ENCODE peak calls at places on chromosomes 1 and 21, in eight cellular contexts. One of them, this sample, is unnamed.
A peak's percentile ranks its signal among the peaks of the same experiment; 100 is the strongest.

GRCh38 chr21:37367758-37368535 is 1.4 kb downstream of the DYRK1A start:
- DNase-seq in HCT116: no peak
- DNase-seq in esophagus squamous epithelium: no peak
- DNase-seq in lower leg skin: peak; percentile 42
- DNase-seq in uterus: peak; percentile 35
- DNase-seq in heart left ventricle: peak; percentile 73
- DNase-seq in Peyer's patch: peak; percentile 68
- DNase-seq in stomach: peak; percentile 44
- DNase-seq in this sample: peak; percentile 72

GRCh38 chr1:44519035-44519676 is 114.1 kb downstream of the RNF220 start:
- DNase-seq in lower leg skin: no peak
- DNase-seq in heart left ventricle: no peak
- DNase-seq in stomach: no peak
- DNase-seq in esophagus squamous epithelium: no peak
- DNase-seq in Peyer's patch: no peak
- DNase-seq in HCT116: no peak
- DNase-seq in uterus: no peak
- DNase-seq in this sample: no peak

GRCh38 chr1:186082235-186082937 is 292.7 kb downstream of the TPR start:
- DNase-seq in esophagus squamous epithelium: no peak
- DNase-seq in heart left ventricle: peak; percentile 80
- DNase-seq in HCT116: peak; percentile 35
- DNase-seq in uterus: peak; percentile 32
- DNase-seq in lower leg skin: peak; percentile 92
- DNase-seq in stomach: peak; percentile 67
- DNase-seq in Peyer's patch: peak; percentile 67
- DNase-seq in this sample: peak; percentile 76

GRCh38 chr1:95642035-95642434 is 408.0 kb downstream of the RWDD3 start:
- DNase-seq in uterus: no peak
- DNase-seq in stomach: no peak
- DNase-seq in lower leg skin: no peak
- DNase-seq in esophagus squamous epithelium: no peak
- DNase-seq in HCT116: no peak
- DNase-seq in heart left ventricle: no peak
- DNase-seq in Peyer's patch: no peak
- DNase-seq in this sample: no peak

GRCh38 chr1:42962641-42963377 is 4.1 kb upstream of the SLC2A1 start:
- DNase-seq in heart left ventricle: peak; percentile 66
- DNase-seq in esophagus squamous epithelium: no peak
- DNase-seq in uterus: peak; percentile 67
- DNase-seq in HCT116: no peak
- DNase-seq in lower leg skin: peak; percentile 65
- DNase-seq in stomach: peak; percentile 70
- DNase-seq in Peyer's patch: no peak
- DNase-seq in this sample: peak; percentile 39

GRCh38 chr1:215794151-215794550 is 227.0 kb downstream of the KCTD3 start:
- DNase-seq in lower leg skin: no peak
- DNase-seq in esophagus squamous epithelium: no peak
- DNase-seq in Peyer's patch: no peak
- DNase-seq in HCT116: no peak
- DNase-seq in heart left ventricle: no peak
- DNase-seq in uterus: no peak
- DNase-seq in stomach: no peak
- DNase-seq in this sample: no peak

GRCh38 chr1:162674018-162674608 is 41.8 kb downstream of the DDR2 start:
- DNase-seq in uterus: no peak
- DNase-seq in stomach: no peak
- DNase-seq in esophagus squamous epithelium: no peak
- DNase-seq in Peyer's patch: no peak
- DNase-seq in lower leg skin: no peak
- DNase-seq in heart left ventricle: no peak
- DNase-seq in HCT116: no peak
- DNase-seq in this sample: no peak

GRCh38 chr1:156262461-156263287 is 14.8 kb upstream of the PAQR6 start:
- DNase-seq in lower leg skin: no peak
- DNase-seq in HCT116: no peak
- DNase-seq in stomach: no peak
- DNase-seq in Peyer's patch: no peak
- DNase-seq in uterus: no peak
- DNase-seq in esophagus squamous epithelium: no peak
- DNase-seq in heart left ventricle: no peak
- DNase-seq in this sample: no peak

GRCh38 chr1:209675567-209676154 is 449 bp downstream of the G0S2 start:
- DNase-seq in uterus: peak; percentile 26
- DNase-seq in lower leg skin: no peak
- DNase-seq in heart left ventricle: peak; percentile 60
- DNase-seq in stomach: peak; percentile 38
- DNase-seq in HCT116: no peak
- DNase-seq in Peyer's patch: peak; percentile 63
- DNase-seq in esophagus squamous epithelium: no peak
- DNase-seq in this sample: no peak

GRCh38 chr1:19327736-19328135 is 15.6 kb downstream of the SLC66A1 start:
- DNase-seq in esophagus squamous epithelium: no peak
- DNase-seq in heart left ventricle: no peak
- DNase-seq in stomach: no peak
- DNase-seq in HCT116: no peak
- DNase-seq in uterus: no peak
- DNase-seq in Peyer's patch: no peak
- DNase-seq in lower leg skin: no peak
- DNase-seq in this sample: no peak

GRCh38 chr1:233625087-233625486 is 11.2 kb downstream of the KCNK1 start:
- DNase-seq in stomach: no peak
- DNase-seq in HCT116: no peak
- DNase-seq in Peyer's patch: no peak
- DNase-seq in esophagus squamous epithelium: no peak
- DNase-seq in heart left ventricle: no peak
- DNase-seq in uterus: no peak
- DNase-seq in lower leg skin: no peak
- DNase-seq in this sample: no peak

GRCh38 chr1:247360116-247360898 is 28.6 kb upstream of the ZNF496 start:
- DNase-seq in uterus: peak; percentile 60
- DNase-seq in HCT116: no peak
- DNase-seq in Peyer's patch: no peak
- DNase-seq in stomach: no peak
- DNase-seq in lower leg skin: no peak
- DNase-seq in esophagus squamous epithelium: no peak
- DNase-seq in heart left ventricle: no peak
- DNase-seq in this sample: no peak

DNA sequence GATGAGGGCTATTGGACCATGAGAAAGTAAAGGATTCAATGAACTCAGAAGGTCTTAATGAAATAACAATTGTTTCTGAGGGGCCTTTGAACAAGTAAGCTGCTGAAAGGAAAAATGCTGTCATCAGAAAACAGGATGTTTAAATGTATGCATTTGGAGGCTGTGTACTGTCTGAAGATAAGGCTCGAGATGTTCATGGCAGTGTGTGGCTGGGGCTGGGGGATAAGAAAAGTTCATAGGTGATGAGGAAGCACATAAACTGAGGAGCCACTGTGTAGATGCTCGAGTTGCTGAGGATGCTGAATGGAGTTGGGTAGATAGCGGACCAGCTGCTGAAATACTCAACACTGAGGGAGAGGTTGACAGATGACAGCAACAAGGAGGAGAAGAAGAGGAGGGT is 17.8 kb downstream of the THEM4 start:
- DNase-seq in lower leg skin: no peak
- DNase-seq in esophagus squamous epithelium: no peak
- DNase-seq in HCT116: no peak
- DNase-seq in Peyer's patch: no peak
- DNase-seq in uterus: no peak
- DNase-seq in heart left ventricle: no peak
- DNase-seq in stomach: no peak
- DNase-seq in this sample: no peak
- TF ChIP-seq POLR2A in lower leg skin: no peak
- TF ChIP-seq POLR2A in esophagus squamous epithelium: no peak
- TF ChIP-seq POLR2A in HCT116: no peak
- TF ChIP-seq POLR2A in Peyer's patch: no peak
- TF ChIP-seq POLR2A in uterus: no peak
- TF ChIP-seq POLR2A in heart left ventricle: no peak
- TF ChIP-seq POLR2A in stomach: no peak
- TF ChIP-seq POLR2A in this sample: no peak

GRCh38 chr1:40411843-40412242 is 38.3 kb downstream of the SMAP2 start:
- DNase-seq in heart left ventricle: no peak
- DNase-seq in Peyer's patch: no peak
- DNase-seq in stomach: no peak
- DNase-seq in HCT116: no peak
- DNase-seq in esophagus squamous epithelium: no peak
- DNase-seq in uterus: no peak
- DNase-seq in lower leg skin: no peak
- DNase-seq in this sample: no peak
- H3K4me3 ChIP-seq in heart left ventricle: no peak overlapping the region
- H3K4me3 ChIP-seq in Peyer's patch: no peak overlapping the region
- H3K4me3 ChIP-seq in stomach: no peak overlapping the region
- H3K4me3 ChIP-seq in HCT116: no peak overlapping the region
- H3K4me3 ChIP-seq in esophagus squamous epithelium: no peak overlapping the region
- H3K4me3 ChIP-seq in uterus: no peak overlapping the region
- H3K4me3 ChIP-seq in lower leg skin: no peak overlapping the region
- H3K4me3 ChIP-seq in this sample: no peak overlapping the region

GRCh38 chr1:170253180-170253579 is 107.4 kb downstream of the NTMT2 start:
- DNase-seq in uterus: no peak
- DNase-seq in stomach: no peak
- DNase-seq in lower leg skin: no peak
- DNase-seq in heart left ventricle: no peak
- DNase-seq in HCT116: no peak
- DNase-seq in esophagus squamous epithelium: no peak
- DNase-seq in Peyer's patch: no peak
- DNase-seq in this sample: no peak
- TF ChIP-seq POLR2A in uterus: no peak
- TF ChIP-seq POLR2A in stomach: no peak
- TF ChIP-seq POLR2A in lower leg skin: no peak
- TF ChIP-seq POLR2A in heart left ventricle: no peak
- TF ChIP-seq POLR2A in HCT116: no peak
- TF ChIP-seq POLR2A in esophagus squamous epithelium: no peak
- TF ChIP-seq POLR2A in Peyer's patch: no peak
- TF ChIP-seq POLR2A in this sample: no peak

GRCh38 chr1:160814856-160815255 is 18.9 kb downstream of the LY9 start:
- DNase-seq in HCT116: no peak
- DNase-seq in Peyer's patch: no peak
- DNase-seq in heart left ventricle: no peak
- DNase-seq in uterus: no peak
- DNase-seq in lower leg skin: no peak
- DNase-seq in stomach: no peak
- DNase-seq in esophagus squamous epithelium: no peak
- DNase-seq in this sample: no peak
- H3K4me3 ChIP-seq in HCT116: no peak overlapping the region
- H3K4me3 ChIP-seq in Peyer's patch: no peak overlapping the region
- H3K4me3 ChIP-seq in heart left ventricle: no peak overlapping the region
- H3K4me3 ChIP-seq in uterus: no peak overlapping the region
- H3K4me3 ChIP-seq in lower leg skin: no peak overlapping the region
- H3K4me3 ChIP-seq in stomach: no peak overlapping the region
- H3K4me3 ChIP-seq in esophagus squamous epithelium: no peak overlapping the region
- H3K4me3 ChIP-seq in this sample: no peak overlapping the region

DNA sequence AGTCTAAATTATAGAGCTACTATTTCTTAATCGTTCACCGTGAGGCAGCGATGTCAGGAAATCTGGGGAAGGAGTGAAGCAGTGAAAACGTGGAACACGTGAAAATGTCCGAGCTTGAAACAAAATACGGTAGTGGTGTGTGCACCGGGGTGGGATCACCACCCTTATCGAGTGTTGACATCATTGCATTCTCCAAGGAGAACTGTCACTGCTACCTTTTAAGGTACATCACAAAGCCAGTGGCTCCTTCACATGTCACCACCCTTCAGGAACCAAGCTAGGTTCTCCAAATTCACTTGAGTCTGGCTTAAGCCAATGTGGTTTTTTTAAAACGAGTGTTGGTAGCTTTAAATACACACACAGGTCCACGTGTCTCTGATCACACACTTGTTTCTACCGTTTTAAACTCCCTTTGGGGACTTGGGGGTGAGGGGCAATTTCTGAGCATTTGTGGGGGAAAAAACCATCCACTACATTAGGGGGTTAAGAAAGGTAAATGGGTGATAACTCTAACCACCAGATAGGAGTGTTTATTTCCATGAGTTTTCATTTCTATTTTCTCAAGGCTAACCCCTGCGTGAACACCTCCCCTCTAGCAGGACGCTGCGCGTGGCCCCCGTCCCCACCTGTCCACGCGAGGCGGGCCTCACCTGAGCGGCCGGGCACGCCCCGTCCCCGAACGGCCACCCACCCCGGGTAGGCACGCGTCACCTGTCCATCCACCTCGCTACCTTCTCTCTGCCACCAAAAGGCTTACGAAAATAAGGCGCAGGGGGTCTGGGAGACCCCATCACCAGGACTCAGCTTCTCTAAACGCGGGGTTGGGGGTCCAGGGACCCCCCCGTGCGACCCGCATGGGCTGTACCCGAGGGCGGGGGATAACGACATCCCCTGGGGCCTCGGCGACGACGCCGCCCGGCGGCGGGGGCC is 978 bp downstream of the PRDM15 start:
- DNase-seq in uterus: peak; percentile 37
- DNase-seq in stomach: peak; percentile 54
- DNase-seq in Peyer's patch: peak; percentile 64
- DNase-seq in HCT116: no peak
- DNase-seq in heart left ventricle: no peak
- DNase-seq in lower leg skin: no peak
- DNase-seq in esophagus squamous epithelium: no peak
- DNase-seq in this sample: no peak
- TF ChIP-seq POLR2A in uterus: no peak
- TF ChIP-seq POLR2A in stomach: no peak
- TF ChIP-seq POLR2A in Peyer's patch: no peak
- TF ChIP-seq POLR2A in HCT116: no peak
- TF ChIP-seq POLR2A in heart left ventricle: no peak
- TF ChIP-seq POLR2A in lower leg skin: no peak
- TF ChIP-seq POLR2A in esophagus squamous epithelium: no peak
- TF ChIP-seq POLR2A in this sample: no peak

This sample was measured in right lobe of liver.